ENCODE peak calls at places on chromosomes 11 and 22, in seven cellular contexts. One of them, this sample, is unnamed. For H3K27me3, the result is how much of the 10 kb centered on the place peaks cover.

GRCh38 chr22:31271485-31271884 is 20.8 kb downstream of the PIK3IP1 start:
- DNase-seq in suprapubic skin: no peak
- DNase-seq in transverse colon: no peak
- DNase-seq in spleen: no peak
- DNase-seq in heart left ventricle: no peak
- DNase-seq in adrenal gland: no peak
- DNase-seq in uterus: no peak
- DNase-seq in this sample: no peak

GRCh38 chr11:134266841-134267251 is 9.3 kb upstream of the GLB1L3 start:
- DNase-seq in suprapubic skin: no peak
- DNase-seq in transverse colon: no peak
- DNase-seq in spleen: no peak
- DNase-seq in heart left ventricle: no peak
- DNase-seq in adrenal gland: no peak
- DNase-seq in uterus: no peak
- DNase-seq in this sample: no peak

GRCh38 chr11:18699269-18699596 is 654 bp downstream of the TMEM86A start:
- DNase-seq in suprapubic skin: no peak
- DNase-seq in transverse colon: no peak
- DNase-seq in spleen: no peak
- DNase-seq in heart left ventricle: no peak
- DNase-seq in adrenal gland: no peak
- DNase-seq in uterus: no peak
- DNase-seq in this sample: no peak

GRCh38 chr11:118117790-118118601 is 31.2 kb upstream of the SMIM35 start:
- DNase-seq in suprapubic skin: peak
- DNase-seq in transverse colon: no peak
- DNase-seq in spleen: no peak
- DNase-seq in heart left ventricle: no peak
- DNase-seq in adrenal gland: no peak
- DNase-seq in uterus: no peak
- DNase-seq in this sample: no peak

GRCh38 chr11:76880314-76880713 is 19.6 kb downstream of the ACER3 start:
- DNase-seq in suprapubic skin: no peak
- DNase-seq in transverse colon: no peak
- DNase-seq in spleen: no peak
- DNase-seq in heart left ventricle: no peak
- DNase-seq in adrenal gland: no peak
- DNase-seq in uterus: no peak
- DNase-seq in this sample: no peak

GRCh38 chr11:83448686-83449085 is 162.5 kb upstream of the CCDC90B start:
- DNase-seq in suprapubic skin: no peak
- DNase-seq in transverse colon: no peak
- DNase-seq in spleen: no peak
- DNase-seq in heart left ventricle: no peak
- DNase-seq in adrenal gland: no peak
- DNase-seq in uterus: no peak
- DNase-seq in this sample: no peak

GRCh38 chr22:44452531-44453420 is 45.3 kb downstream of the RTL6 start:
- DNase-seq in suprapubic skin: no peak
- DNase-seq in transverse colon: no peak
- DNase-seq in spleen: peak
- DNase-seq in heart left ventricle: no peak
- DNase-seq in adrenal gland: peak
- DNase-seq in uterus: no peak
- DNase-seq in this sample: no peak

GRCh38 chr11:129574431-129574830 is 198.8 kb downstream of the BARX2 start:
- DNase-seq in suprapubic skin: no peak
- DNase-seq in transverse colon: no peak
- DNase-seq in spleen: no peak
- DNase-seq in heart left ventricle: no peak
- DNase-seq in adrenal gland: no peak
- DNase-seq in uterus: no peak
- DNase-seq in this sample: no peak

GRCh38 chr11:96464695-96465307 is 75.0 kb downstream of the JRKL start:
- DNase-seq in suprapubic skin: no peak
- DNase-seq in transverse colon: no peak
- DNase-seq in spleen: no peak
- DNase-seq in heart left ventricle: peak
- DNase-seq in adrenal gland: no peak
- DNase-seq in uterus: no peak
- DNase-seq in this sample: no peak

GRCh38 chr22:46239261-46240048 is 10.6 kb downstream of the CDPF1 start:
- DNase-seq in suprapubic skin: peak
- DNase-seq in transverse colon: no peak
- DNase-seq in spleen: peak
- DNase-seq in heart left ventricle: no peak
- DNase-seq in adrenal gland: peak
- DNase-seq in uterus: no peak
- DNase-seq in this sample: no peak

GRCh38 chr11:14645247-14645912 is 1.8 kb downstream of the PDE3B start:
- DNase-seq in suprapubic skin: no peak
- DNase-seq in transverse colon: no peak
- DNase-seq in spleen: no peak
- DNase-seq in heart left ventricle: no peak
- DNase-seq in adrenal gland: no peak
- DNase-seq in uterus: no peak
- DNase-seq in this sample: no peak

GRCh38 chr11:108662700-108663099 is 2.2 kb upstream of the DDX10 start:
- DNase-seq in suprapubic skin: no peak
- DNase-seq in transverse colon: no peak
- DNase-seq in spleen: no peak
- DNase-seq in heart left ventricle: no peak
- DNase-seq in adrenal gland: no peak
- DNase-seq in uterus: no peak
- DNase-seq in this sample: no peak

GRCh38 chr11:67400251-67400941 is 1.3 kb downstream of the PPP1CA start:
- DNase-seq in suprapubic skin: no peak
- DNase-seq in transverse colon: peak
- DNase-seq in spleen: peak
- DNase-seq in heart left ventricle: peak
- DNase-seq in adrenal gland: peak
- DNase-seq in uterus: no peak
- DNase-seq in this sample: no peak
- H3K27ac ChIP-seq in suprapubic skin: peak
- H3K27ac ChIP-seq in transverse colon: peak
- H3K27ac ChIP-seq in spleen: peak
- H3K27ac ChIP-seq in heart left ventricle: peak
- H3K27ac ChIP-seq in adrenal gland: no peak
- H3K27ac ChIP-seq in uterus: peak
- H3K27ac ChIP-seq in this sample: no peak

GRCh38 chr11:47578524-47579460 is at the start of the genes KBTBD4 and NDUFS3:
- DNase-seq in suprapubic skin: peak
- DNase-seq in transverse colon: peak
- DNase-seq in spleen: peak
- DNase-seq in heart left ventricle: peak
- DNase-seq in adrenal gland: peak
- DNase-seq in uterus: peak
- DNase-seq in this sample: peak
- TF ChIP-seq POLR2A in suprapubic skin: peak
- TF ChIP-seq POLR2A in transverse colon: peak
- TF ChIP-seq POLR2A in spleen: no peak
- TF ChIP-seq POLR2A in heart left ventricle: no peak
- TF ChIP-seq POLR2A in adrenal gland: peak
- TF ChIP-seq POLR2A in uterus: no peak
- TF ChIP-seq POLR2A in this sample: peak

GRCh38 chr11:107592813-107593212 is 1.9 kb downstream of the ELMOD1 start:
- DNase-seq in suprapubic skin: no peak
- DNase-seq in transverse colon: no peak
- DNase-seq in spleen: no peak
- DNase-seq in heart left ventricle: no peak
- DNase-seq in adrenal gland: no peak
- DNase-seq in uterus: no peak
- DNase-seq in this sample: no peak

GRCh38 chr11:107591098-107591445 is at the start of gene ELMOD1:
- DNase-seq in suprapubic skin: no peak
- DNase-seq in transverse colon: peak
- DNase-seq in spleen: peak
- DNase-seq in heart left ventricle: peak
- DNase-seq in adrenal gland: no peak
- DNase-seq in uterus: no peak
- DNase-seq in this sample: peak

GRCh38 chr11:107590460-107591097 is 368 bp upstream of the ELMOD1 start:
- DNase-seq in suprapubic skin: no peak
- DNase-seq in transverse colon: no peak
- DNase-seq in spleen: no peak
- DNase-seq in heart left ventricle: no peak
- DNase-seq in adrenal gland: no peak
- DNase-seq in uterus: no peak
- DNase-seq in this sample: no peak

GRCh38 chr11:107592256-107592655 is 1.3 kb downstream of the ELMOD1 start:
- DNase-seq in suprapubic skin: no peak
- DNase-seq in transverse colon: no peak
- DNase-seq in spleen: no peak
- DNase-seq in heart left ventricle: no peak
- DNase-seq in adrenal gland: no peak
- DNase-seq in uterus: no peak
- DNase-seq in this sample: no peak

DNA sequence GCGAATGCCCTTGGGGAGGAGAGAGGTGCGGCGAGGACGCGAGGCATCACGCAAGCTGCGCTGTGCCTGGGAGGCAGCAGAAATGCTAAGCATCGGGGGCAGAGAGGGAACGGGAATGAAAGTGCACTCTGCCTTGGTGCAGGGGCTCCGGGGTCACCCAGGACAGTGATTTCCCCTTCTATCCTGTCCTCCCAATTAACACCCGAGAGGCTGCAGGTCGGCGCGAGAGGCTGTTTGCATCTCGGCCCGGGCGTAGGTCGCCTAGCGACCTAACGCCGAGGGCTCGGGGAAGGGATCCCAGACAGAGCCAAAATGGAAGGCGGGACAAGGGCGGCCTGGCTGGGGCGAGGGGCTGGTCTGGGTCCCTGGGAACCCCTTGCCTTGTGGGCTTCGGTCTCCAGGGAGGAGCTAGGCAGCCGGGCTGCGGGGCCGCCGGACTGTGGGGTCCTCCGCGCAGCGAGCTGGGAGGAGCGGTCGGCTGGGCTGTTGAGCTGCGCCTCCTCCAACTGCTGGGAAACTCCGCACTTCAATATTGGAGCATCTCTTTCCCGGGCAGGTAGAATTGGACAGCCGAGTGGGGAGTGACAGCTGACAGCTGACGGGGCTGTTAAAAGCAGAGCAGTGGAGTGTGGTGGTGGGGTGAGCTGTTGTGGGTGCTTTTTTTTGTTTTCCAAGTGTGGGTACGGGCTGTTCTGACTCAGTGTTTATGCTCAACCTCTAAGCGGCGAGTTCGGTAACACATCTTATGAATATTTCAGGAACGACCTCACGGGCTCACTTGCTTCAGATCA is 694 bp downstream of the ELMOD1 start:
- DNase-seq in suprapubic skin: peak
- DNase-seq in transverse colon: no peak
- DNase-seq in spleen: no peak
- DNase-seq in heart left ventricle: no peak
- DNase-seq in adrenal gland: no peak
- DNase-seq in uterus: no peak
- DNase-seq in this sample: no peak
- H3K27me3 ChIP-seq in suprapubic skin: half or more
- H3K27me3 ChIP-seq in transverse colon: half or more
- H3K27me3 ChIP-seq in spleen: under half
- H3K27me3 ChIP-seq in heart left ventricle: half or more
- H3K27me3 ChIP-seq in adrenal gland: under half
- H3K27me3 ChIP-seq in uterus: under half
- H3K27me3 ChIP-seq in this sample: under half

DNA sequence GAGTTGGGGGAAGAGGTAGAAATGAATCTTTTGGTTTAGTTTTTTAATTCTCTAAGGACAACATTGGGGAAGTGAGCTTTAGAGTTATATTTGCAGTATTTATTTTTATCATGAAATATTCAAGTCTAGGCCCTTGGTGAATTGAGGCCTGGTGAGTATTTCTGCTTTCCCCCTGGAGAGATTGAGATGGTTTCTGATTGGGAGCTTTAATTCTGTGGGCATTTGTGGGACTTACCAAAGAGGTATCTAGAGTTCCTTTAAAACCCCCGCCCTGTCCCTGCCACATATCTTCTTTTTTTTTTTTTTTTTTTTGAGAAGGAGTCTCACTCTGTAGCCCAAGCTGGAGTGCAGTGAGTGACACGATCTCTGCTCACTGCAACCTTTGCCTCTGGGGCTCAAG is 9.6 kb downstream of the ACO2 start:
- DNase-seq in suprapubic skin: no peak
- DNase-seq in transverse colon: no peak
- DNase-seq in spleen: no peak
- DNase-seq in heart left ventricle: no peak
- DNase-seq in adrenal gland: no peak
- DNase-seq in uterus: no peak
- DNase-seq in this sample: no peak
- H3K27ac ChIP-seq in suprapubic skin: no peak
- H3K27ac ChIP-seq in transverse colon: no peak
- H3K27ac ChIP-seq in spleen: no peak
- H3K27ac ChIP-seq in heart left ventricle: no peak
- H3K27ac ChIP-seq in adrenal gland: peak
- H3K27ac ChIP-seq in uterus: peak
- H3K27ac ChIP-seq in this sample: no peak

DNA sequence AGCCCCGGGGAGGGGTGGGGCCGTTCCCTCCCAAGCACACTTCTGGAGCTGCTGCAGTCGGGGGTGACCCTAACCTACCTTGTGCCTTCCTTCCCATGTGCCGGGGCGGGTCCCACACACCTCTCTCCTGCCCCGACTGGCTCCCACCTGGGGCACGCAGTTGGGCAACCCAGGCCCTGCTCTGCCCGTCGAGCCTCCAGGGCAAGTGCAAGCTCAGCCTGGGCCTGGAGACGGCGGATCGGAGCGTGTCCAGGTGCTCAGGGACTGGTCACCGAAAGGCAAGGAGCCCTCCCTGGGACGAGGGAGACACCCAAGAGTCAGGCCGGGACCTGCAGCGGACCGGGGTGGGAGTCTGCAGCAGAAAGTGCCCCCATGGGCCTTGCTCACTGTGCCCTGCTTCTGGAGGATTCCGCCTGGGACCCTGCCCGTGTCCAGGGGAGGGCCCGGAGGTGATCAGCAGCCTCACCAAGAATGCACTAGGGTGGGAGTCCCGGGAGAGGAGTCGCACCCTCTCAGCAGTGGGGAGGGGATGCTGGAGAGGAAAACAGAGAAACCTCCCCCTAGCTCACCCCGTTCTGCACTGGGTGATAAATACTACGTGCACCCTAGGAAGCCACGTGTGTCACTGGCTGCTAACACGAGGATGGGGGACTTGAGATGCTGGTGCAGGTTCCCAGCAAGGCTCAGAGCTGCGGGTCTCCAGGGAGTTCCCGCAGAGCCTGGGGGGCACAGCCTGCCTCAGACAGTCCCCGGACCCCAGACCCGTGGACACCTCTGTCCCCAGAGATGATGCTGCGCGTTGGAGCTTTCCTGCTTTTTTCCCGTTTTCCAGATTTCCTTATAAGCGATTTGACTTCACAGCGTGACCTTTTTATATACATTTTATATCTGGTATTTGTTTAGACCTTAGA is 5.2 kb upstream of the GATD1 start:
- DNase-seq in suprapubic skin: no peak
- DNase-seq in transverse colon: no peak
- DNase-seq in spleen: no peak
- DNase-seq in heart left ventricle: no peak
- DNase-seq in adrenal gland: no peak
- DNase-seq in uterus: no peak
- DNase-seq in this sample: no peak
- TF ChIP-seq POLR2A in suprapubic skin: no peak
- TF ChIP-seq POLR2A in transverse colon: no peak
- TF ChIP-seq POLR2A in spleen: no peak
- TF ChIP-seq POLR2A in heart left ventricle: no peak
- TF ChIP-seq POLR2A in adrenal gland: no peak
- TF ChIP-seq POLR2A in uterus: no peak
- TF ChIP-seq POLR2A in this sample: no peak